ENCODE peak calls at places on chromosomes 1 and 21, in four cellular contexts. J is SK-N-SH, N is HCT116, C is K562. U is an unnamed sample.

GRCh38 chr1:98355656-98356384 is 305.7 kb upstream of the SNX7 start:
- DNase-seq in J (no peak), N (no peak), C (no peak), U (no peak)

GRCh38 chr1:213564215-213564659 is 423.5 kb upstream of the PROX1 start:
- DNase-seq in J (no peak), N (peak), C (no peak), U (peak)

GRCh38 chr1:193417945-193418744 is 231.7 kb upstream of the B3GALT2 start:
- DNase-seq in J (no peak), N (no peak), C (no peak), U (no peak)

GRCh38 chr1:28161770-28162550 is 14.5 kb downstream of the PTAFR start:
- DNase-seq in J (no peak), N (no peak), C (no peak), U (no peak)

GRCh38 chr1:201650608-201650933 is 111.6 kb downstream of the NAV1 start:
- DNase-seq in J (no peak), N (no peak), C (no peak), U (no peak)

GRCh38 chr1:11059166-11059989 is 440 bp downstream of the SRM start:
- DNase-seq in J (peak), N (no peak), C (peak), U (no peak)

GRCh38 chr1:66237722-66238479 is 296.1 kb upstream of the SGIP1 start:
- DNase-seq in J (no peak), N (no peak), C (no peak), U (no peak)

GRCh38 chr1:19390901-19391595 is 78.9 kb downstream of the SLC66A1 start:
- DNase-seq in J (peak), N (peak), C (peak), U (no peak)

GRCh38 chr1:109241344-109241743 is 8.0 kb upstream of the CELSR2 start:
- DNase-seq in J (no peak), N (no peak), C (peak), U (no peak)

GRCh38 chr1:44212355-44213221 is 683 bp upstream of the DMAP1 start:
- DNase-seq in J (no peak), N (no peak), C (no peak), U (no peak)

GRCh38 chr1:11707621-11708276 is 16.2 kb downstream of the DRAXIN start:
- DNase-seq in J (peak), N (no peak), C (peak), U (peak)

GRCh38 chr1:47708658-47709301 is 270.9 kb downstream of the FOXD2 start:
- DNase-seq in J (peak), N (no peak), C (no peak), U (no peak)

GRCh38 chr1:201191723-201192477 is 1.3 kb downstream of the IGFN1 start:
- DNase-seq in J (no peak), N (peak), C (peak), U (no peak)

GRCh38 chr1:26686795-26687194 is 9.0 kb upstream of the ARID1A start:
- DNase-seq in J (no peak), N (no peak), C (peak), U (no peak)

GRCh38 chr1:13430495-13430894 is 20.2 kb downstream of the PRAMEF20 start:
- DNase-seq in J (no peak), N (no peak), C (no peak), U (no peak)

GRCh38 chr1:97137862-97138514 is 416.4 kb downstream of the PTBP2 start:
- DNase-seq in J (peak), N (peak), C (no peak), U (peak)

GRCh38 chr21:45989355-45990048 is 7.9 kb downstream of the COL6A1 start:
- DNase-seq in J (no peak), N (no peak), C (no peak), U (no peak)

GRCh38 chr1:107748529-107748928 is 216.5 kb downstream of the VAV3 start:
- DNase-seq in J (peak), N (no peak), C (no peak), U (peak)

GRCh38 chr1:205802060-205802459 is 10.9 kb downstream of the SLC41A1 start:
- DNase-seq in J (no peak), N (no peak), C (peak), U (no peak)

GRCh38 chr1:94992161-94992560 is 65.3 kb upstream of the CNN3 start:
- DNase-seq in J (no peak), N (no peak), C (no peak), U (no peak)

GRCh38 chr1:184617433-184618029 is 137.1 kb downstream of the EDEM3 start:
- DNase-seq in J (no peak), N (no peak), C (no peak), U (no peak)

GRCh38 chr1:4170548-4170947 is 270.5 kb upstream of the C1orf174 start:
- DNase-seq in J (no peak), N (no peak), C (no peak), U (no peak)

GRCh38 chr1:43632135-43632670 is 17.7 kb upstream of the KDM4A start:
- DNase-seq in J (no peak), N (no peak), C (peak), U (peak)

GRCh38 chr1:112954945-112955677 is 885 bp downstream of the SLC16A1 start:
- DNase-seq in J (peak), N (peak), C (peak), U (peak)

GRCh38 chr1:7857951-7858350 is 5.1 kb upstream of the UTS2 start:
- DNase-seq in J (no peak), N (no peak), C (no peak), U (no peak)

GRCh38 chr1:91621907-91622306 is 121.3 kb downstream of the CDC7 start:
- DNase-seq in J (no peak), N (no peak), C (no peak), U (no peak)

GRCh38 chr1:44621841-44622286 is 52.4 kb downstream of the TMEM53 start:
- DNase-seq in J (peak), N (no peak), C (no peak), U (no peak)

GRCh38 chr1:194081444-194081843 is 895.0 kb upstream of the B3GALT2 start:
- DNase-seq in J (no peak), N (no peak), C (no peak), U (no peak)

DNA sequence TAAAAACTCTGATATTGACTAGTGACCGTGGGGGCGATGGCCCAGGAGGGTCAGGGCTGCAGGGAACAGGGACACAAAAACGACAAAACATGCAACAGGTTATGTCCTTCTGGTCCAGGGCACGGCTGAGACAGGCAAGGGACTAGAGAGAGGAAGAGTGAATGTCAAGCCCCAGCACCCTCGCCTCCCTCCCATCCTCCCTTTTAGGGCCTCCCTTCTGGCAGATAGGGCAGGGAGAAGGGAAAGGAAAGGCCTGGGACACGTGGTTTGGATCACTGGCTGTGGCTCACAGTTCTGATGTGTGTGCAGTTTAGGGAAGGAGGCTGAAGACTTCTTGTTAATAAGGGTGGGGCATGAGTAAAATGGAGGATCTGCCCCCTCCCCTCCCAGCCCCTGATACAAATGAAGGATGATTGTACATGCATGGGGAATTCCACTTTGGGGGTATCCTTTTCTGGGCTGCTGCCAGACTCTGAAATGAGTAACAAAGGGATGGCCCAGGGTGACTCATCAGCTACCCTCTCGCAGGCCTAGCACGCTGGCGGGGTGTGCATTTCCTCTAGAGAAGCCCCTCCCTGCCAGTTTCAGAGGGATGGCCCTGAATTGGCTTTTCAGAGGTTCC is 14.2 kb downstream of the CAPN2 start:
- DNase-seq in J (peak), N (peak), C (peak), U (no peak)
- TF ChIP-seq ELF1 in J (peak), N (no peak), C (no peak), U (no peak)

GRCh38 chr1:248613742-248614141 is 16.2 kb upstream of the OR2T10 start:
- DNase-seq in J (no peak), N (no peak), C (no peak), U (no peak)

DNA sequence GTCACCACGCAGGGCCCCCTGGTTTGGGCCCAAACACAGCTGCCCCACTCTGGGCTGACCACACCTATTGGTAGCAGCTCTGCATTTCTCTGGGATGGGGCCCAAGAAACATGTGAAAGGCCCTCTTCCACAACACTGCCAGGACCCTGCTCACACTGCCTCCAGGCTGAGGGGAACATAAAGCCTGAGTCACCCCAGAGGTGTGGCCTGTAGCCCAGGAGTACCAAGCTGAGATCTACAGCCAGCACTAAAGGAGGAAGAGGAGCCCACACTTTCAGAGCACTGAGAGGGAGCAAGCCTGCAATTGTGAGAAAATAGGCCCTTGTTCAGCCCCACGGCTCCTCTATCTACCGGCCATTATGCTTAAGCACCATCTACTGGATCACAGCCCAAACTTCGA is 14.4 kb upstream of the OR2T10 start:
- DNase-seq in J (no peak), N (no peak), C (no peak), U (no peak)
- TF ChIP-seq ELF1 in J (no peak), N (no peak), C (no peak), U (no peak)

DNA sequence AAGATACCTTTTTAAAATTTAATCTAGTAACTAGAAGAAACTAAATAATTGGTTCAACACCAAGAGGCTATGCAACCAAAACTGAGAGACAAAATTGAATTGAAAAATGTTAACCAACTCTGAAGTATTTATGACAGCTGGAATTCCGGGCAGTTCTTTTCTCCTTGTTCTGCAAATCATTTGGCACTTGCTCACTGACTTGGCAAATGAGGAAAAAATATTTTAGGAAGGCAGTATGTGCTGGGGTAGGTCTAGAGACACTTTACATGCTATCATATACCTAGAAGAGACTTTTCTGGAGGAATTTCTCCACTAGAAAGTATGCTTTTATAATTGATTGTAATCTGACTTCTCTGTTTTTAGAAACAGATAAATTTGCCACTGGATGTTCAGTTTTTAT is 22.1 kb upstream of the SH3D21 start:
- DNase-seq in J (no peak), N (no peak), C (no peak), U (no peak)
- TF ChIP-seq ELF1 in J (no peak), N (no peak), C (no peak), U (no peak)

DNA sequence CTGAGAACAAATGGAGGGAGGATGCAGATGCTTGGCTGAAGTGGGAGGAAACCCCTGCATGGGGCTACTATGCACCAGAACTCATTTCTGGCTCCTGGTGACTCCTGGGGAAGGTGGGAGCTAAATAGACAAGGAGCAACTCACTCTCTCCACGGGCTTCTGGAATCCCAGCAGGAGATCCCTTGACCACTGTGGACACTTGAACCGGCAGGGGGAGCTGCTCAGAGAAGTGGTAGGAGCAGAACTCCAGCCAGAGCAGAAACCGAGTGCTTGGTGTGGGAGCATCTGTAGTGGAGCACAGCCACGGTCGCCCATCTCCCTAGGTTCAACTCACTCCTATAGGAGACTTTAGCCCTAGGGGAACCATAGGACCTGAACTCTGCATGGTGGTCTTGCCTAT is 205.6 kb upstream of the GJB5 start:
- DNase-seq in J (no peak), N (peak), C (no peak), U (peak)
- TF ChIP-seq ELF1 in J (no peak), N (no peak), C (no peak), U (no peak)

GRCh38 chr1:182069028-182069466 is 7.5 kb upstream of the ZNF648 start:
- DNase-seq in J (peak), N (peak), C (peak), U (peak)
- TF ChIP-seq ELF1 in J (no peak), N (no peak), C (no peak), U (no peak)

GRCh38 chr1:25643962-25644361 is 27.4 kb downstream of the MAN1C1 start:
- DNase-seq in J (no peak), N (no peak), C (no peak), U (no peak)

GRCh38 chr1:25640646-25641328 is 24.2 kb downstream of the MAN1C1 start:
- DNase-seq in J (no peak), N (no peak), C (no peak), U (no peak)

GRCh38 chr1:25641329-25641725 is 24.7 kb downstream of the MAN1C1 start:
- DNase-seq in J (no peak), N (no peak), C (no peak), U (no peak)

GRCh38 chr1:25642710-25643109 is 26.1 kb downstream of the MAN1C1 start:
- DNase-seq in J (no peak), N (no peak), C (no peak), U (no peak)

GRCh38 chr1:25641931-25642611 is 25.5 kb downstream of the MAN1C1 start:
- DNase-seq in J (no peak), N (no peak), C (no peak), U (no peak)
- TF ChIP-seq ELF1 in J (no peak), N (no peak), C (no peak), U (no peak)

GRCh38 chr1:216183007-216183406 is 240.2 kb downstream of the USH2A start:
- DNase-seq in J (no peak), N (no peak), C (no peak), U (peak)
- TF ChIP-seq ELF1 in J (no peak), N (no peak), C (no peak), U (no peak)

DNA sequence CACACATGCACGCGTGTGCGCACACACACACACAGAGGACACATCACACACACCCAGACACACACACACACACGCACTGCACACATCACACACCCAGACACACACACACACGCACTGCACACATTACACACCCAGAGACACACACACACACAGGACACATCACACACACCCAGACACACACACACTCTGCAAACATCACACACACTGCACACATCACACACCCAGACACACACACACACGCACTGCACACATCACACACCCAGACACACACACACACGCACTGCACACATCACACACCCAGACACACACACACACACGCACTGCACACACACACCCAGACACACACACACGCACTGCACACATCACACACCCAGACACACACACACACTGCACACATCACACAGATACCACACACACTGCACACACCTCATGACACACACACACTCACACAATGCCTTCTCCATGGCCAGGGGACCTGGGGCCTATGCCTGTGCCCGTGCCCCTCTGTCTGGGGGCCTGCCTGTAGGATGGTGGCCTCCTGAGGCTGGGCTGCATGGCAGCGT is 24.4 kb downstream of the CRYAA start:
- DNase-seq in J (no peak), N (no peak), C (no peak), U (no peak)
- TF ChIP-seq ELF1 in J (no peak), N (no peak), C (no peak), U (no peak)

GRCh38 chr1:160064164-160064563 is 5.8 kb downstream of the KCNJ10 start:
- DNase-seq in J (no peak), N (no peak), C (no peak), U (no peak)

GRCh38 chr1:160064746-160065145 is 5.2 kb downstream of the KCNJ10 start:
- DNase-seq in J (no peak), N (no peak), C (no peak), U (no peak)

GRCh38 chr1:160061376-160062100 is 8.4 kb downstream of the KCNJ10 start:
- DNase-seq in J (no peak), N (no peak), C (peak), U (no peak)

GRCh38 chr1:160058087-160058486 is 11.9 kb downstream of the KCNJ10 start:
- DNase-seq in J (no peak), N (no peak), C (peak), U (no peak)

GRCh38 chr1:160062134-160062533 is 7.8 kb downstream of the KCNJ10 start:
- DNase-seq in J (no peak), N (no peak), C (no peak), U (no peak)
- TF ChIP-seq ELF1 in J (no peak), N (no peak), C (no peak), U (no peak)

U was measured in HepG2.